ENCODE peak calls at places on chromosomes 16 and 17, in nine cellular contexts. One of them, this sample, is unnamed.

GRCh38 chr16:23524886-23525285 is 14.6 kb upstream of the GGA2 start:
- DNase-seq in GM23248: no peak
- DNase-seq in keratinocyte: no peak
- DNase-seq in H9: no peak
- DNase-seq in IMR-90: no peak
- DNase-seq in astrocyte: no peak
- DNase-seq in mesenchymal stem cell: no peak
- DNase-seq in Karpas-422: peak
- DNase-seq in fibroblast of lung: no peak
- DNase-seq in this sample: no peak

GRCh38 chr17:27906238-27906603 is 13.1 kb upstream of the LYRM9 start:
- DNase-seq in IMR-90: no peak
- DNase-seq in H9: no peak
- DNase-seq in astrocyte: no peak
- DNase-seq in GM23248: no peak
- DNase-seq in Karpas-422: no peak
- DNase-seq in keratinocyte: no peak
- DNase-seq in mesenchymal stem cell: no peak
- DNase-seq in fibroblast of lung: no peak
- DNase-seq in this sample: no peak

GRCh38 chr16:48385272-48385953 is at the start of gene SIAH1:
- DNase-seq in H9: peak
- DNase-seq in keratinocyte: no peak
- DNase-seq in Karpas-422: peak
- DNase-seq in fibroblast of lung: peak
- DNase-seq in astrocyte: peak
- DNase-seq in GM23248: peak
- DNase-seq in mesenchymal stem cell: peak
- DNase-seq in IMR-90: peak
- DNase-seq in this sample: peak

GRCh38 chr16:87966685-87967185 is 15.5 kb downstream of the BANP start:
- DNase-seq in keratinocyte: no peak
- DNase-seq in GM23248: peak
- DNase-seq in Karpas-422: no peak
- DNase-seq in IMR-90: no peak
- DNase-seq in astrocyte: no peak
- DNase-seq in fibroblast of lung: no peak
- DNase-seq in mesenchymal stem cell: no peak
- DNase-seq in H9: no peak
- DNase-seq in this sample: peak

GRCh38 chr16:10172848-10173655 is 9.2 kb downstream of the GRIN2A start:
- DNase-seq in mesenchymal stem cell: peak
- DNase-seq in H9: no peak
- DNase-seq in IMR-90: no peak
- DNase-seq in keratinocyte: peak
- DNase-seq in GM23248: peak
- DNase-seq in fibroblast of lung: no peak
- DNase-seq in Karpas-422: no peak
- DNase-seq in astrocyte: peak
- DNase-seq in this sample: no peak

GRCh38 chr17:42183741-42184711 is 1.2 kb downstream of the HCRT start:
- DNase-seq in H9: peak
- DNase-seq in GM23248: peak
- DNase-seq in IMR-90: peak
- DNase-seq in fibroblast of lung: peak
- DNase-seq in keratinocyte: no peak
- DNase-seq in astrocyte: peak
- DNase-seq in Karpas-422: peak
- DNase-seq in mesenchymal stem cell: peak
- DNase-seq in this sample: peak

GRCh38 chr17:11736613-11737289 is 138.5 kb downstream of the DNAH9 start:
- DNase-seq in GM23248: no peak
- DNase-seq in Karpas-422: no peak
- DNase-seq in H9: no peak
- DNase-seq in fibroblast of lung: no peak
- DNase-seq in mesenchymal stem cell: no peak
- DNase-seq in astrocyte: no peak
- DNase-seq in keratinocyte: no peak
- DNase-seq in IMR-90: no peak
- DNase-seq in this sample: no peak

GRCh38 chr16:87045462-87046216 is 271.6 kb downstream of the C16orf95 start:
- DNase-seq in GM23248: no peak
- DNase-seq in fibroblast of lung: no peak
- DNase-seq in Karpas-422: no peak
- DNase-seq in IMR-90: no peak
- DNase-seq in astrocyte: no peak
- DNase-seq in keratinocyte: no peak
- DNase-seq in mesenchymal stem cell: no peak
- DNase-seq in H9: no peak
- DNase-seq in this sample: no peak

GRCh38 chr16:60651351-60651750 is 1384.9 kb downstream of the CDH8 start:
- DNase-seq in H9: no peak
- DNase-seq in mesenchymal stem cell: no peak
- DNase-seq in fibroblast of lung: no peak
- DNase-seq in GM23248: no peak
- DNase-seq in keratinocyte: no peak
- DNase-seq in IMR-90: no peak
- DNase-seq in astrocyte: peak
- DNase-seq in Karpas-422: no peak
- DNase-seq in this sample: no peak

GRCh38 chr16:85231959-85232358 is 119.7 kb upstream of the CIBAR2 start:
- DNase-seq in IMR-90: no peak
- DNase-seq in H9: no peak
- DNase-seq in fibroblast of lung: peak
- DNase-seq in keratinocyte: no peak
- DNase-seq in Karpas-422: no peak
- DNase-seq in GM23248: peak
- DNase-seq in astrocyte: no peak
- DNase-seq in mesenchymal stem cell: no peak
- DNase-seq in this sample: no peak

GRCh38 chr17:19508327-19508867 is 25.3 kb upstream of the SLC47A1 start:
- DNase-seq in GM23248: no peak
- DNase-seq in Karpas-422: peak
- DNase-seq in H9: peak
- DNase-seq in fibroblast of lung: no peak
- DNase-seq in astrocyte: no peak
- DNase-seq in IMR-90: no peak
- DNase-seq in keratinocyte: no peak
- DNase-seq in mesenchymal stem cell: no peak
- DNase-seq in this sample: peak

GRCh38 chr17:8005951-8006730 is 3.7 kb downstream of the GUCY2D start:
- DNase-seq in H9: no peak
- DNase-seq in fibroblast of lung: no peak
- DNase-seq in IMR-90: no peak
- DNase-seq in GM23248: no peak
- DNase-seq in Karpas-422: peak
- DNase-seq in astrocyte: no peak
- DNase-seq in mesenchymal stem cell: no peak
- DNase-seq in keratinocyte: no peak
- DNase-seq in this sample: no peak

GRCh38 chr17:27755706-27756466 is 44.4 kb downstream of the NOS2 start:
- DNase-seq in mesenchymal stem cell: no peak
- DNase-seq in IMR-90: no peak
- DNase-seq in keratinocyte: no peak
- DNase-seq in astrocyte: no peak
- DNase-seq in Karpas-422: no peak
- DNase-seq in GM23248: no peak
- DNase-seq in H9: no peak
- DNase-seq in fibroblast of lung: no peak
- DNase-seq in this sample: no peak

GRCh38 chr16:11175850-11176341 is 80.1 kb downstream of the SOCS1 start:
- DNase-seq in keratinocyte: no peak
- DNase-seq in mesenchymal stem cell: no peak
- DNase-seq in GM23248: no peak
- DNase-seq in IMR-90: no peak
- DNase-seq in astrocyte: no peak
- DNase-seq in fibroblast of lung: no peak
- DNase-seq in H9: no peak
- DNase-seq in Karpas-422: no peak
- DNase-seq in this sample: no peak

GRCh38 chr17:72136692-72137550 is 16.1 kb downstream of the SOX9 start:
- DNase-seq in IMR-90: peak
- DNase-seq in GM23248: peak
- DNase-seq in H9: no peak
- DNase-seq in mesenchymal stem cell: no peak
- DNase-seq in fibroblast of lung: peak
- DNase-seq in Karpas-422: no peak
- DNase-seq in astrocyte: peak
- DNase-seq in keratinocyte: no peak
- DNase-seq in this sample: no peak

GRCh38 chr17:31627960-31628359 is 231.1 kb downstream of the COPRS start:
- DNase-seq in astrocyte: peak
- DNase-seq in IMR-90: peak
- DNase-seq in keratinocyte: no peak
- DNase-seq in H9: no peak
- DNase-seq in mesenchymal stem cell: no peak
- DNase-seq in fibroblast of lung: peak
- DNase-seq in GM23248: peak
- DNase-seq in Karpas-422: no peak
- DNase-seq in this sample: no peak

DNA sequence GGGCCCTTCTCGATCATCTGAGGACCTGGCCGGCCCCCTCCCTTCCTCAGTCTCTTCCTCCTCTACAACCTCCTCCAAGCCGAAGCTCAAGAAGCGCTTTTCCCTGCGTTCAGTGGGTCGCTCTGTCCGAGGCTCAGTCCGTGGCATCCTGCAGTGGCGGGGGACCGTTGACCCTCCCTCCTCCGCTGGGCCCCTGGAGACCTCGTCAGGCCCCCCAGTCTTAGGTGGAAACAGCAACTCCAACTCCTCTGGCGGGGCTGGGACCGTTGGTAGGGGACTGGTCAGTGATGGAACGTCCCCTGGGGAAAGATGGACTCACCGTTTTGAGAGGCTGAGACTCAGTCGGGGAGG is 2.8 kb downstream of the SH2B1 start:
- DNase-seq in IMR-90: no peak
- DNase-seq in keratinocyte: no peak
- DNase-seq in H9: no peak
- DNase-seq in mesenchymal stem cell: no peak
- DNase-seq in GM23248: no peak
- DNase-seq in astrocyte: no peak
- DNase-seq in fibroblast of lung: no peak
- DNase-seq in Karpas-422: no peak
- DNase-seq in this sample: no peak
- H3K9ac ChIP-seq in IMR-90: no peak
- H3K9ac ChIP-seq in keratinocyte: no peak
- H3K9ac ChIP-seq in H9: no peak
- H3K9ac ChIP-seq in mesenchymal stem cell: no peak
- H3K9ac ChIP-seq in GM23248: no peak
- H3K9ac ChIP-seq in astrocyte: no peak
- H3K9ac ChIP-seq in fibroblast of lung: no peak
- H3K9ac ChIP-seq in Karpas-422: no peak
- H3K9ac ChIP-seq in this sample: no peak

DNA sequence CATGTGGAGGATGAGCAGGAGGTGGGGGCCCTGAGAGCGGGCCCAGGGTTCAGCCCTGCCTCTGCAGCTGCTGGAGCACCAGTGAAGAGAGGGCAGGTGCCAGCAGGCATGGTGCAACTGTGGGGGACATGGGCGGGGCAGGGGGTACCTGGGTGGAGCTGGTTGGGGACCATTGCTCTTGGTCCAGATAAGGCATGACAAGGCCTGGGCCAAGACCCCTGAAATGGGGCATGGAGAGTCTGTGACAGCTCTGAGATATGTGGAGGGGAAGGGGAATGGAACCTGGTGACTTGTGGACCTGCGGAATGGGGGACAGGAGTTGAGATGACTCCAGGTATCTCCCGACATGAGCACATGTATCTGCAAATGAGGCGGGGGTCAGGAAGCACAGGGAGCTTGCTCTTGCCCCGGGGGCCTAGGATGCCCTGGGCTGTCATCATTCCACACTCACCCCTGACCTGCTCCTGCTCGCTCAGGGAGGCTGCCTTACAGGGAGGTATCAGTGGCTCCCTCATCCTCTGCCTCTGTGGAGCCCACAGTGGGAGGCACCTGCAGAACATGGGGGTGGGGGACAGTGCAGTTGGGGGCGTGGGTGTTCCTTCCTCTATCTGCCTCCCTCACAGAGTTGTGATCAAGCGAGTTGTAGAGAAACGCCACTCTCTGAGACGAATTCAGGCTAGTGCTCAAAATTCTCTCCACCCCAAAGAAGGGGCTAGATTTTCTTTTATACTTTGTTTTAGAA is 40.2 kb downstream of the TMEM235 start:
- DNase-seq in mesenchymal stem cell: no peak
- DNase-seq in Karpas-422: no peak
- DNase-seq in H9: no peak
- DNase-seq in astrocyte: no peak
- DNase-seq in GM23248: no peak
- DNase-seq in IMR-90: no peak
- DNase-seq in keratinocyte: no peak
- DNase-seq in fibroblast of lung: no peak
- DNase-seq in this sample: peak
- H3K9ac ChIP-seq in mesenchymal stem cell: no peak
- H3K9ac ChIP-seq in Karpas-422: no peak
- H3K9ac ChIP-seq in H9: no peak
- H3K9ac ChIP-seq in astrocyte: no peak
- H3K9ac ChIP-seq in GM23248: no peak
- H3K9ac ChIP-seq in IMR-90: no peak
- H3K9ac ChIP-seq in keratinocyte: peak
- H3K9ac ChIP-seq in fibroblast of lung: no peak
- H3K9ac ChIP-seq in this sample: no peak

DNA sequence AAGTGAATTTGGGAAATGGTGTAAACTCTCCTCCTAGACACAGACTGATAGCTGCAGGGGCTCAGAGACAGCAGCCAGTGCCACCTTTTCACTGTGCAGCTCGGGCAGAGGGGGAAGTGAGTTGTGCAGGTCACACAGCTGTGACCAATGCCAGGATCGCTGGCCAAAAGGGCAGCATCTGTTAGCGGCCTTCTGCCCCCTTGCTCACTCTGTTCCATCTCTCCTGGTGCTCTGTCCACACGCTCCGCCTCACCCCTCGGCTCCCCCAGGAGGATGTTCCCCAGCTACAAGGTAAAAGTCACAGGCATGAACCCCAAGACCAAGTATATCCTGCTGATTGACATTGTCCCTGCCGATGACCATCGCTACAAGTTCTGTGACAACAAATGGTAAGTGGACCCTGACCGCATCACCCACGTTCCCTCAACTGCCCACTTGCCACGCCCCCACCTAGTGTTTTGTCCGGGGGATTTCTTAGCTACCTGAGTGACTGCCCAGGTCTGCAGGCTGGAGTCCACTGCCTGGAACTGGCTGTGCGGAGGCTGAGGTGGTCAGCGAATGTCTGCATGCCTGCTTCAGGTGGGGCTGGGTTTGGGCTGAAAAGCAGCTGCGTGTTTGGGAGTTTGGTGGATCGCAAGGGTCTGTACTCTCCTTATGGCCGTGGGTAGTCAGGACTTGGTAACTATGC is 13.5 kb downstream of the TBX4 start:
- DNase-seq in IMR-90: no peak
- DNase-seq in mesenchymal stem cell: no peak
- DNase-seq in GM23248: no peak
- DNase-seq in keratinocyte: no peak
- DNase-seq in astrocyte: no peak
- DNase-seq in Karpas-422: no peak
- DNase-seq in H9: peak
- DNase-seq in fibroblast of lung: no peak
- DNase-seq in this sample: no peak
- H3K9ac ChIP-seq in IMR-90: no peak
- H3K9ac ChIP-seq in mesenchymal stem cell: no peak
- H3K9ac ChIP-seq in GM23248: no peak
- H3K9ac ChIP-seq in keratinocyte: no peak
- H3K9ac ChIP-seq in astrocyte: no peak
- H3K9ac ChIP-seq in Karpas-422: no peak
- H3K9ac ChIP-seq in H9: no peak
- H3K9ac ChIP-seq in fibroblast of lung: no peak
- H3K9ac ChIP-seq in this sample: no peak

GRCh38 chr17:43953746-43954145 is at the start of gene PYY:
- DNase-seq in H9: peak
- DNase-seq in GM23248: no peak
- DNase-seq in keratinocyte: no peak
- DNase-seq in IMR-90: no peak
- DNase-seq in mesenchymal stem cell: no peak
- DNase-seq in Karpas-422: no peak
- DNase-seq in fibroblast of lung: no peak
- DNase-seq in astrocyte: no peak
- DNase-seq in this sample: no peak
- H3K9ac ChIP-seq in H9: no peak
- H3K9ac ChIP-seq in GM23248: no peak
- H3K9ac ChIP-seq in keratinocyte: no peak
- H3K9ac ChIP-seq in IMR-90: no peak
- H3K9ac ChIP-seq in mesenchymal stem cell: no peak
- H3K9ac ChIP-seq in Karpas-422: no peak
- H3K9ac ChIP-seq in fibroblast of lung: no peak
- H3K9ac ChIP-seq in astrocyte: no peak
- H3K9ac ChIP-seq in this sample: no peak

This sample was measured in colonic mucosa.